ENCODE peak calls at places on chromosomes 12 and 14, in six cellular contexts. F, O, V, Z, Q and B are unnamed samples. For H3K4me1 and H3K9me2, the result is how much of the 10 kb centered on the place peaks cover.

GRCh38 chr14:32938719-32939253 is at the start of gene NPAS3:
- DNase-seq in F (no peak), V (no peak), Q (no peak), Z (no peak), O (peak), B (peak)

GRCh38 chr14:92244805-92245204 is 78.2 kb upstream of the SLC24A4 start:
- DNase-seq in F (no peak), V (no peak), Q (no peak), O (no peak), Z (no peak), B (no peak)

GRCh38 chr12:42660968-42661937 is 71.7 kb upstream of the PRICKLE1 start:
- DNase-seq in F (no peak), V (no peak), Q (peak), O (no peak), Z (no peak), B (no peak)

GRCh38 chr12:105741786-105742566 is 396.8 kb downstream of the NUAK1 start:
- DNase-seq in O (peak), Z (no peak), F (no peak), V (no peak), Q (peak), B (no peak)

GRCh38 chr12:107718606-107719005 is 33.0 kb downstream of the PWP1 start:
- DNase-seq in Q (no peak), Z (no peak), F (no peak), V (no peak), O (no peak), B (no peak)

GRCh38 chr12:131074221-131075083 is 120.7 kb downstream of the ADGRD1 start:
- DNase-seq in V (no peak), O (peak), F (no peak), Q (no peak), Z (no peak), B (no peak)

GRCh38 chr12:131121705-131122405 is 168.1 kb downstream of the ADGRD1 start:
- DNase-seq in O (no peak), V (no peak), F (no peak), Z (no peak), Q (no peak), B (no peak)

GRCh38 chr12:118136559-118137003 is 657 bp downstream of the PEBP1 start:
- DNase-seq in F (no peak), Q (peak), O (peak), Z (no peak), V (peak), B (peak)

GRCh38 chr12:55829967-55830600 is 697 bp upstream of the DNAJC14 start:
- DNase-seq in O (no peak), V (peak), Q (peak), Z (no peak), F (no peak), B (peak)

GRCh38 chr14:81221579-81222102 is 882 bp upstream of the GTF2A1 start:
- DNase-seq in Q (no peak), V (no peak), Z (no peak), O (no peak), F (no peak), B (peak)

GRCh38 chr14:98960617-98961013 is 311.4 kb downstream of the BCL11B start:
- DNase-seq in Q (no peak), F (no peak), V (no peak), O (no peak), Z (no peak), B (no peak)

GRCh38 chr12:109308534-109309440 is at the start of gene FOXN4:
- DNase-seq in F (no peak), Q (no peak), V (peak), Z (no peak), O (no peak), B (peak)

GRCh38 chr12:116710367-116710766 is 27.5 kb downstream of the SPRING1 start:
- DNase-seq in Z (no peak), V (peak), Q (no peak), O (no peak), F (no peak), B (no peak)

GRCh38 chr12:94553130-94553519 is 93.5 kb upstream of the CEP83 start:
- DNase-seq in V (no peak), F (peak), O (peak), Q (peak), Z (peak), B (no peak)

GRCh38 chr12:56413392-56413791 is 35.8 kb downstream of the TIMELESS start:
- DNase-seq in O (no peak), V (no peak), F (no peak), Q (no peak), Z (no peak), B (peak)

GRCh38 chr12:14874882-14875281 is 10.8 kb downstream of the MGP start:
- DNase-seq in Z (no peak), F (no peak), O (peak), Q (peak), V (no peak), B (no peak)

GRCh38 chr12:6430990-6431353 is 13.8 kb upstream of the CD27 start:
- DNase-seq in V (no peak), F (no peak), Q (no peak), O (peak), Z (no peak), B (no peak)

GRCh38 chr12:6426882-6427671 is 17.7 kb upstream of the CD27 start:
- DNase-seq in V (peak), F (no peak), Q (no peak), Z (no peak), O (no peak), B (no peak)

GRCh38 chr12:6425588-6426531 is 18.9 kb upstream of the CD27 start:
- DNase-seq in Q (no peak), O (no peak), V (peak), Z (no peak), F (no peak), B (no peak)

GRCh38 chr12:6430124-6430989 is 14.4 kb upstream of the CD27 start:
- DNase-seq in Z (peak), F (peak), V (peak), Q (peak), O (peak), B (no peak)

GRCh38 chr12:6428326-6428725 is 16.4 kb upstream of the CD27 start:
- DNase-seq in F (no peak), V (no peak), Z (no peak), Q (no peak), O (no peak), B (no peak)
- H3K4me1 ChIP-seq in F (under half), V (half or more), Z (under half), Q (under half), O (under half), B (under half)

GRCh38 chr14:38818555-38818954 is 284.5 kb downstream of the SEC23A start:
- DNase-seq in F (no peak), V (no peak), Q (no peak), Z (no peak), O (no peak), B (no peak)
- H3K9me2 ChIP-seq in F (under half), V (under half), Q (under half), Z (under half), O (under half), B (under half)

DNA sequence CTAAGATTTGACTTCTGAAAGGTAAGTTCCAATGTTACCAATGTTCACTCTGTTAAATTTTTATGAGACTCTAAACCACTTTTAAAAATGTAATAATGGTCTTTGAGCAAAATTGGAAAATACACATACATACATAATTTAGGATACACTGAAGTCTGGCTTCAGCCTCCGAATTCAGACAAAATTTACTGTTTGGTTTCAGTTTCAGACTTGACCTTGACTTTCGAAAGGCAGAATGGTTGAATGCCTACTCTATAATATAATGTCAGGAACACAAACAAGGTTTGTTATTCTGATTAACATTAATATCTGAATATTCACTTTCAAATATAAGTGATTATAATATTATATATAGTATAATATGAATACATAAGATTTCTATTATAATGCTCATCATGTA is 74.1 kb upstream of the KRAS start:
- DNase-seq in V (no peak), F (no peak), Q (no peak), O (no peak), Z (no peak), B (no peak)
- H3K4me1 ChIP-seq in V (half or more), F (under half), Q (under half), O (under half), Z (under half), B (under half)

GRCh38 chr12:95974358-95974757 is 21.8 kb downstream of the HAL start:
- DNase-seq in V (no peak), F (no peak), Q (no peak), O (no peak), Z (no peak), B (no peak)
- H3K9me2 ChIP-seq in V (under half), F (under half), Q (under half), O (under half), Z (under half), B (under half)